ENCODE peak calls at places on chromosomes 7 and 10, in seven cellular contexts. One of them, this sample, is unnamed.

GRCh38 chr7:40763319-40764287 is 628.8 kb downstream of the SUGCT start:
- DNase-seq in SK-N-MC: no peak
- DNase-seq in substantia nigra: no peak
- DNase-seq in keratinocyte: no peak
- DNase-seq in esophagus squamous epithelium: no peak
- DNase-seq in CD4-positive, alpha-beta T cell: no peak
- DNase-seq in SK-N-SH: peak; percentile 8
- DNase-seq in this sample: no peak

GRCh38 chr10:1035201-1035600 is 9.5 kb upstream of the IDI2 start:
- DNase-seq in SK-N-MC: no peak
- DNase-seq in substantia nigra: no peak
- DNase-seq in keratinocyte: no peak
- DNase-seq in esophagus squamous epithelium: no peak
- DNase-seq in CD4-positive, alpha-beta T cell: no peak
- DNase-seq in SK-N-SH: no peak
- DNase-seq in this sample: peak; percentile 50

GRCh38 chr7:106538638-106539037 is 122.3 kb downstream of the CCDC71L start:
- DNase-seq in SK-N-MC: no peak
- DNase-seq in substantia nigra: no peak
- DNase-seq in keratinocyte: no peak
- DNase-seq in esophagus squamous epithelium: no peak
- DNase-seq in CD4-positive, alpha-beta T cell: no peak
- DNase-seq in SK-N-SH: no peak
- DNase-seq in this sample: no peak

GRCh38 chr7:134878731-134879295 is 99.4 kb downstream of the CALD1 start:
- DNase-seq in SK-N-MC: no peak
- DNase-seq in substantia nigra: no peak
- DNase-seq in keratinocyte: no peak
- DNase-seq in esophagus squamous epithelium: no peak
- DNase-seq in CD4-positive, alpha-beta T cell: no peak
- DNase-seq in SK-N-SH: no peak
- DNase-seq in this sample: no peak

GRCh38 chr7:6338551-6339274 is 66.3 kb upstream of the CYTH3 start:
- DNase-seq in SK-N-MC: no peak
- DNase-seq in substantia nigra: no peak
- DNase-seq in keratinocyte: no peak
- DNase-seq in esophagus squamous epithelium: no peak
- DNase-seq in CD4-positive, alpha-beta T cell: no peak
- DNase-seq in SK-N-SH: no peak
- DNase-seq in this sample: no peak

GRCh38 chr7:151934584-151934983 is 21.7 kb upstream of the GALNTL5 start:
- DNase-seq in SK-N-MC: no peak
- DNase-seq in substantia nigra: no peak
- DNase-seq in keratinocyte: no peak
- DNase-seq in esophagus squamous epithelium: no peak
- DNase-seq in CD4-positive, alpha-beta T cell: no peak
- DNase-seq in SK-N-SH: no peak
- DNase-seq in this sample: no peak

GRCh38 chr7:130491841-130492518 is at the start of gene MEST:
- DNase-seq in SK-N-MC: no peak
- DNase-seq in substantia nigra: no peak
- DNase-seq in keratinocyte: no peak
- DNase-seq in esophagus squamous epithelium: no peak
- DNase-seq in CD4-positive, alpha-beta T cell: no peak
- DNase-seq in SK-N-SH: peak; percentile 80
- DNase-seq in this sample: no peak

GRCh38 chr7:27614102-27614501 is 48.6 kb downstream of the HIBADH start:
- DNase-seq in SK-N-MC: no peak
- DNase-seq in substantia nigra: no peak
- DNase-seq in keratinocyte: no peak
- DNase-seq in esophagus squamous epithelium: no peak
- DNase-seq in CD4-positive, alpha-beta T cell: no peak
- DNase-seq in SK-N-SH: no peak
- DNase-seq in this sample: no peak

GRCh38 chr10:66218981-66219587 is 706.8 kb upstream of the LRRTM3 start:
- DNase-seq in SK-N-MC: no peak
- DNase-seq in substantia nigra: no peak
- DNase-seq in keratinocyte: no peak
- DNase-seq in esophagus squamous epithelium: no peak
- DNase-seq in CD4-positive, alpha-beta T cell: no peak
- DNase-seq in SK-N-SH: no peak
- DNase-seq in this sample: no peak

GRCh38 chr7:94206295-94206694 is 188.4 kb upstream of the COL1A2 start:
- DNase-seq in SK-N-MC: no peak
- DNase-seq in substantia nigra: no peak
- DNase-seq in keratinocyte: no peak
- DNase-seq in esophagus squamous epithelium: no peak
- DNase-seq in CD4-positive, alpha-beta T cell: no peak
- DNase-seq in SK-N-SH: no peak
- DNase-seq in this sample: no peak

GRCh38 chr10:23053036-23053435 is 42.3 kb upstream of the MSRB2 start:
- DNase-seq in SK-N-MC: peak; percentile 20
- DNase-seq in substantia nigra: no peak
- DNase-seq in keratinocyte: peak; percentile 7
- DNase-seq in esophagus squamous epithelium: no peak
- DNase-seq in CD4-positive, alpha-beta T cell: no peak
- DNase-seq in SK-N-SH: no peak
- DNase-seq in this sample: no peak

GRCh38 chr7:107860241-107860961 is 30.6 kb upstream of the DLD start:
- DNase-seq in SK-N-MC: no peak
- DNase-seq in substantia nigra: no peak
- DNase-seq in keratinocyte: no peak
- DNase-seq in esophagus squamous epithelium: no peak
- DNase-seq in CD4-positive, alpha-beta T cell: no peak
- DNase-seq in SK-N-SH: no peak
- DNase-seq in this sample: no peak

GRCh38 chr10:78844956-78845355 is 223.8 kb upstream of the ZMIZ1 start:
- DNase-seq in SK-N-MC: no peak
- DNase-seq in substantia nigra: no peak
- DNase-seq in keratinocyte: no peak
- DNase-seq in esophagus squamous epithelium: no peak
- DNase-seq in CD4-positive, alpha-beta T cell: no peak
- DNase-seq in SK-N-SH: no peak
- DNase-seq in this sample: no peak

GRCh38 chr7:44063547-44063893 is 1.8 kb downstream of the PGAM2 start:
- DNase-seq in SK-N-MC: no peak
- DNase-seq in substantia nigra: no peak
- DNase-seq in keratinocyte: no peak
- DNase-seq in esophagus squamous epithelium: no peak
- DNase-seq in CD4-positive, alpha-beta T cell: peak; percentile 32
- DNase-seq in SK-N-SH: no peak
- DNase-seq in this sample: no peak

GRCh38 chr10:74640134-74640533 is 186.3 kb upstream of the KAT6B start:
- DNase-seq in SK-N-MC: no peak
- DNase-seq in substantia nigra: no peak
- DNase-seq in keratinocyte: peak; percentile 0
- DNase-seq in esophagus squamous epithelium: no peak
- DNase-seq in CD4-positive, alpha-beta T cell: no peak
- DNase-seq in SK-N-SH: no peak
- DNase-seq in this sample: no peak

GRCh38 chr10:127918570-127918969 is 11.7 kb downstream of the PTPRE start:
- DNase-seq in SK-N-MC: no peak
- DNase-seq in substantia nigra: no peak
- DNase-seq in keratinocyte: no peak
- DNase-seq in esophagus squamous epithelium: no peak
- DNase-seq in CD4-positive, alpha-beta T cell: no peak
- DNase-seq in SK-N-SH: peak; percentile 5
- DNase-seq in this sample: no peak

GRCh38 chr7:71615017-71615416 is 483.1 kb downstream of the GALNT17 start:
- DNase-seq in SK-N-MC: no peak
- DNase-seq in substantia nigra: no peak
- DNase-seq in keratinocyte: no peak
- DNase-seq in esophagus squamous epithelium: no peak
- DNase-seq in CD4-positive, alpha-beta T cell: no peak
- DNase-seq in SK-N-SH: no peak
- DNase-seq in this sample: no peak

GRCh38 chr7:76358053-76358477 is 726 bp downstream of the YWHAG start:
- DNase-seq in SK-N-MC: no peak
- DNase-seq in substantia nigra: peak; percentile 79
- DNase-seq in keratinocyte: no peak
- DNase-seq in esophagus squamous epithelium: no peak
- DNase-seq in CD4-positive, alpha-beta T cell: peak; percentile 62
- DNase-seq in SK-N-SH: peak; percentile 74
- DNase-seq in this sample: peak; percentile 68

GRCh38 chr10:79981673-79982485 is 33.0 kb upstream of the SFTPD start:
- DNase-seq in SK-N-MC: no peak
- DNase-seq in substantia nigra: no peak
- DNase-seq in keratinocyte: peak; percentile 26
- DNase-seq in esophagus squamous epithelium: no peak
- DNase-seq in CD4-positive, alpha-beta T cell: no peak
- DNase-seq in SK-N-SH: peak; percentile 88
- DNase-seq in this sample: peak; percentile 62

GRCh38 chr7:122337011-122337410 is 32.5 kb upstream of the FEZF1 start:
- DNase-seq in SK-N-MC: no peak
- DNase-seq in substantia nigra: no peak
- DNase-seq in keratinocyte: no peak
- DNase-seq in esophagus squamous epithelium: no peak
- DNase-seq in CD4-positive, alpha-beta T cell: no peak
- DNase-seq in SK-N-SH: no peak
- DNase-seq in this sample: no peak

GRCh38 chr10:48364659-48365405 is 58.4 kb downstream of the MAPK8 start:
- DNase-seq in SK-N-MC: no peak
- DNase-seq in substantia nigra: no peak
- DNase-seq in keratinocyte: no peak
- DNase-seq in esophagus squamous epithelium: no peak
- DNase-seq in CD4-positive, alpha-beta T cell: no peak
- DNase-seq in SK-N-SH: no peak
- DNase-seq in this sample: no peak

GRCh38 chr10:120543291-120543690 is 86.3 kb downstream of the PLPP4 start:
- DNase-seq in SK-N-MC: no peak
- DNase-seq in substantia nigra: no peak
- DNase-seq in keratinocyte: no peak
- DNase-seq in esophagus squamous epithelium: no peak
- DNase-seq in CD4-positive, alpha-beta T cell: no peak
- DNase-seq in SK-N-SH: no peak
- DNase-seq in this sample: no peak

GRCh38 chr7:107659666-107660065 is 962 bp upstream of the SLC26A4 start:
- DNase-seq in SK-N-MC: no peak
- DNase-seq in substantia nigra: no peak
- DNase-seq in keratinocyte: no peak
- DNase-seq in esophagus squamous epithelium: no peak
- DNase-seq in CD4-positive, alpha-beta T cell: no peak
- DNase-seq in SK-N-SH: no peak
- DNase-seq in this sample: no peak

GRCh38 chr7:155735442-155736118 is 76.7 kb downstream of the SHH start:
- DNase-seq in SK-N-MC: no peak
- DNase-seq in substantia nigra: no peak
- DNase-seq in keratinocyte: no peak
- DNase-seq in esophagus squamous epithelium: no peak
- DNase-seq in CD4-positive, alpha-beta T cell: no peak
- DNase-seq in SK-N-SH: no peak
- DNase-seq in this sample: no peak

GRCh38 chr7:155732275-155732674 is 80.0 kb downstream of the SHH start:
- DNase-seq in SK-N-MC: no peak
- DNase-seq in substantia nigra: no peak
- DNase-seq in keratinocyte: no peak
- DNase-seq in esophagus squamous epithelium: no peak
- DNase-seq in CD4-positive, alpha-beta T cell: no peak
- DNase-seq in SK-N-SH: no peak
- DNase-seq in this sample: no peak

GRCh38 chr7:155731871-155732270 is 80.4 kb downstream of the SHH start:
- DNase-seq in SK-N-MC: no peak
- DNase-seq in substantia nigra: no peak
- DNase-seq in keratinocyte: no peak
- DNase-seq in esophagus squamous epithelium: no peak
- DNase-seq in CD4-positive, alpha-beta T cell: no peak
- DNase-seq in SK-N-SH: no peak
- DNase-seq in this sample: no peak

GRCh38 chr7:155733582-155734444 is 78.5 kb downstream of the SHH start:
- DNase-seq in SK-N-MC: no peak
- DNase-seq in substantia nigra: no peak
- DNase-seq in keratinocyte: no peak
- DNase-seq in esophagus squamous epithelium: no peak
- DNase-seq in CD4-positive, alpha-beta T cell: no peak
- DNase-seq in SK-N-SH: no peak
- DNase-seq in this sample: no peak

DNA sequence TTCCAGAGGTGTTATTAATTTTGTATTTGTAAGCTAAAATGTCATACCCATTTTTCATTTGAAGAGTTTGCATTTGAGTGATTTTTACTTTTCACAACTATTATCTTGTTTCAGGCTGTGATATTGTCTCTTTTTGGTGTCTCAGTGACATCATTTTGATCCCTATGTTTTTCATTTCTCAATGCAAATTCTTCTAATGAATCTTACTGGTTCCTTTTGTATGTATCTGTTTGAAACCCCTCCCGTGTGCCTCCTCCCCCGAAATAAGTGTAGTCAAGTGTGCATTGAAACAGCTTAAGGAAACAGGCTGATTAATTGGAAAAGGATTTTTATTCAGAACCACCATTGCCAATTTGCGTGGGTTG is 77.8 kb downstream of the SHH start:
- DNase-seq in SK-N-MC: no peak
- DNase-seq in substantia nigra: no peak
- DNase-seq in keratinocyte: no peak
- DNase-seq in esophagus squamous epithelium: no peak
- DNase-seq in CD4-positive, alpha-beta T cell: no peak
- DNase-seq in SK-N-SH: no peak
- DNase-seq in this sample: no peak
- H3K27ac ChIP-seq in SK-N-MC: no peak overlapping the region
- H3K27ac ChIP-seq in substantia nigra: no peak overlapping the region
- H3K27ac ChIP-seq in keratinocyte: no peak overlapping the region
- H3K27ac ChIP-seq in esophagus squamous epithelium: no peak overlapping the region
- H3K27ac ChIP-seq in CD4-positive, alpha-beta T cell: no peak overlapping the region
- H3K27ac ChIP-seq in SK-N-SH: no peak overlapping the region
- H3K27ac ChIP-seq in this sample: no peak overlapping the region

GRCh38 chr10:118259288-118259906 is 82.7 kb downstream of the FAM204A start:
- DNase-seq in SK-N-MC: no peak
- DNase-seq in substantia nigra: no peak
- DNase-seq in keratinocyte: no peak
- DNase-seq in esophagus squamous epithelium: no peak
- DNase-seq in CD4-positive, alpha-beta T cell: no peak
- DNase-seq in SK-N-SH: peak; percentile 47
- DNase-seq in this sample: no peak
- H3K27ac ChIP-seq in SK-N-MC: no peak overlapping the region
- H3K27ac ChIP-seq in substantia nigra: no peak overlapping the region
- H3K27ac ChIP-seq in keratinocyte: no peak overlapping the region
- H3K27ac ChIP-seq in esophagus squamous epithelium: no peak overlapping the region
- H3K27ac ChIP-seq in CD4-positive, alpha-beta T cell: no peak overlapping the region
- H3K27ac ChIP-seq in SK-N-SH: no peak overlapping the region
- H3K27ac ChIP-seq in this sample: no peak overlapping the region

DNA sequence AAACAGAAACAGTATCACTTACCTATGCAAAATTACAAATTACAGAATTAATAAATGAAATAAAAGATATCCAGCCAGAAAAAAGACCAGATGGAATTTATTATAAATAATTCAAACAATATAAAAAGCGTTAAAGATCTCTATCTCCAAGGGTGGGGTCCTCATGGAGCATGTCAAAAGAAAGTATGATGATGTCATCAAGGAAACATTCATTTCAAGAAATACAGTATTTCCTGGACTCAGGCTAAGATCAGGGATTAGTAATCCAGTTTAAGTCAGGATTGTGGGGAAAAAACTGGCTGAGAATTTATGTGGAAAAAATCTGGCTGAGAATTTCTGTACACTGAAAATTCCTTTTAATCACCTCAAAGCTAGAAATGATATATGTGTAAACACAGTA is 1075.3 kb downstream of the XPNPEP1 start:
- DNase-seq in SK-N-MC: no peak
- DNase-seq in substantia nigra: no peak
- DNase-seq in keratinocyte: no peak
- DNase-seq in esophagus squamous epithelium: no peak
- DNase-seq in CD4-positive, alpha-beta T cell: no peak
- DNase-seq in SK-N-SH: no peak
- DNase-seq in this sample: no peak
- H3K27ac ChIP-seq in SK-N-MC: no peak overlapping the region
- H3K27ac ChIP-seq in substantia nigra: no peak overlapping the region
- H3K27ac ChIP-seq in keratinocyte: no peak overlapping the region
- H3K27ac ChIP-seq in esophagus squamous epithelium: no peak overlapping the region
- H3K27ac ChIP-seq in CD4-positive, alpha-beta T cell: no peak overlapping the region
- H3K27ac ChIP-seq in SK-N-SH: no peak overlapping the region
- H3K27ac ChIP-seq in this sample: no peak overlapping the region

GRCh38 chr10:118310822-118311221 is 31.3 kb downstream of the FAM204A start:
- DNase-seq in SK-N-MC: no peak
- DNase-seq in substantia nigra: no peak
- DNase-seq in keratinocyte: no peak
- DNase-seq in esophagus squamous epithelium: no peak
- DNase-seq in CD4-positive, alpha-beta T cell: no peak
- DNase-seq in SK-N-SH: no peak
- DNase-seq in this sample: no peak
- H3K27ac ChIP-seq in SK-N-MC: no peak overlapping the region
- H3K27ac ChIP-seq in substantia nigra: no peak overlapping the region
- H3K27ac ChIP-seq in keratinocyte: no peak overlapping the region
- H3K27ac ChIP-seq in esophagus squamous epithelium: no peak overlapping the region
- H3K27ac ChIP-seq in CD4-positive, alpha-beta T cell: no peak overlapping the region
- H3K27ac ChIP-seq in SK-N-SH: peak overlapping the region; percentile 32
- H3K27ac ChIP-seq in this sample: no peak overlapping the region

This sample was measured in caudate nucleus.